ENCODE peak calls at places on chromosomes 1 and 21, in five cellular contexts. E, C, V, Z and D are unnamed samples.

GRCh38 chr21:37710555-37711293 is 205.5 kb downstream of the KCNJ6 start:
- DNase-seq in E (no peak), C (no peak), V (no peak), Z (no peak), D (no peak)

GRCh38 chr1:16128338-16128741 is 27.5 kb downstream of the EPHA2 start:
- DNase-seq in E (no peak), C (no peak), V (no peak), Z (no peak), D (no peak)

GRCh38 chr1:33111965-33112364 is 31.0 kb downstream of the AZIN2 start:
- DNase-seq in E (peak), C (peak), V (no peak), Z (no peak), D (no peak)

GRCh38 chr1:59142663-59143487 is 154.0 kb upstream of the FGGY start:
- DNase-seq in E (peak), C (peak), V (peak), Z (no peak), D (no peak)

GRCh38 chr1:64933296-64934070 is 32.9 kb downstream of the JAK1 start:
- DNase-seq in E (peak), C (peak), V (no peak), Z (no peak), D (no peak)

GRCh38 chr21:43193651-43194302 is 25.0 kb downstream of the CRYAA start:
- DNase-seq in E (peak), C (peak), V (no peak), Z (no peak), D (no peak)

GRCh38 chr21:27422435-27422834 is 455.5 kb upstream of the ADAMTS5 start:
- DNase-seq in E (peak), C (peak), V (no peak), Z (no peak), D (no peak)

GRCh38 chr1:225655509-225656258 is 2.8 kb upstream of the ENAH start:
- DNase-seq in E (peak), C (peak), V (peak), Z (no peak), D (no peak)

GRCh38 chr1:44826375-44827196 is 16.5 kb downstream of the PTCH2 start:
- DNase-seq in E (no peak), C (no peak), V (no peak), Z (peak), D (no peak)

GRCh38 chr1:59113876-59114457 is 182.9 kb upstream of the FGGY start:
- DNase-seq in E (no peak), C (peak), V (no peak), Z (no peak), D (no peak)

GRCh38 chr1:93620169-93620840 is 61.3 kb downstream of the BCAR3 start:
- DNase-seq in E (peak), C (peak), V (no peak), Z (no peak), D (peak)

GRCh38 chr1:173476197-173476663 is 905 bp upstream of the PRDX6 start:
- DNase-seq in E (no peak), C (no peak), V (no peak), Z (no peak), D (no peak)

GRCh38 chr1:27026621-27027574 is 14.2 kb upstream of the TENT5B start:
- DNase-seq in E (peak), C (peak), V (peak), Z (peak), D (peak)

DNA sequence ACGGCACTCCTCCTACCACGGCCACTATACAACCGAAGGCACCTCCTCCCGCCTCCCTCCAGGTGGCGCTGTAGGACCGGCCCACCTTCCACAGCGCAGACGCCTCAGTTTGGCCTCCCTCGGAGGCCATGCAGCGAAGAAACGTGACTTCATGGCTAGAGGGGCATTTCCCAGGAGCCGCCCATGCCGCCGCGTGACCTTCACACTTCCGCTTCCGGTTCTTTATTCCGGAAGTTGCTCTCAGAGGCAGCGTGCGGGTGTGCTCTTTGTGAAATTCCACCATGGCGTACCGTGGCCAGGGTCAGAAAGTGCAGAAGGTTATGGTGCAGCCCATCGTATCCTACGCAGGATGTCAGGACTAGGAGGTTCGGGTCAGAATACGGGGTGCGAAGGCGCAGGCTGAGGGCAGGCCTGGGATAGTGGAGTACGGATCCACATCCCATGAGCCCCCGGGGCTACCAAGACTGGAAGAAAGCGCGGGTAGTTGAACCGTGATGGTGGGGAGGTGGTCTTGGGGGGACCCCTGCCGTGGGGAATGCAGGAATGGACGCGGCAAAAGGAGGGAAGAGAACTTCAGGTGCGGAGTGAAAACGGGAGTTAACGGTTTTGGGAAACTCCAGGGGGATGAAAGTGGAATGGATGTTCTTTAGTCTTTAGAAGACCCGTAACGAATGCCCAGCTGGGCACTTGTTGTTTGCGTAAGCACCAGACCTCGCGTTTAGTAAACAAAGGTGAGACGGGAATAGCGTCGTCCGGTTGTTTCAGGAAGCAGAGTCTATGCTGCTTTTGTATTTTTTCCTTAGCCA is at the start of gene SNRPE:
- DNase-seq in E (peak), C (peak), V (peak), Z (peak), D (peak)
- TF ChIP-seq EZH2 in E (no peak), C (no peak), V (no peak), Z (no peak), D (no peak)

DNA sequence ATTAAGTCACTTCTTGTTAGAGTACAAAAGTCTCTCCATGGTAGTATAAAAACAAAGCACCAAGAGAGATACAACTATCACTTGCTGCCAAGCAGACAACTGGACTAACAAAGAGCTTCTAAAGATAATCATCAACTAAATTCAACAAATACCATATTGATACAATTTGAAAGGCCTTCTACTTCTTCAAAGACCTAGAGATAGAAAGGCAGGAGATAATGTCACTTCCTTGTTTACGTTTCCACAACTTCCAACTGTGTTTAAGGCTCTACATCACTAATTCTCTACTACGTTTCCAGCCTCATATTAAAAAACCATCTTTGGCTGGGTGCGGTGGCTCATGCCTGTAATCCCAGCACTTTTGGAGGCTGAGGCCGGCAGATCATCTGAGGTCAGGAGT is 104.5 kb downstream of the ASH1L start:
- DNase-seq in E (no peak), C (no peak), V (no peak), Z (no peak), D (no peak)
- TF ChIP-seq EZH2 in E (no peak), C (no peak), V (no peak), Z (no peak), D (no peak)

GRCh38 chr1:41242645-41243171 is 602 bp upstream of the SCMH1 start:
- DNase-seq in E (no peak), C (no peak), V (peak), Z (no peak), D (no peak)

GRCh38 chr1:41245659-41246058 is 3.6 kb upstream of the SCMH1 start:
- DNase-seq in E (no peak), C (peak), V (no peak), Z (no peak), D (no peak)

GRCh38 chr1:41241748-41242644 is at the start of gene SCMH1:
- DNase-seq in E (peak), C (peak), V (peak), Z (peak), D (no peak)

GRCh38 chr1:41240806-41241747 is 1.0 kb downstream of the SCMH1 start:
- DNase-seq in E (peak), C (peak), V (peak), Z (no peak), D (no peak)

GRCh38 chr1:41246568-41246967 is 4.5 kb upstream of the SCMH1 start:
- DNase-seq in E (no peak), C (no peak), V (no peak), Z (no peak), D (no peak)
- TF ChIP-seq EZH2 in E (no peak), C (no peak), V (no peak), Z (no peak), D (no peak)

GRCh38 chr1:28887835-28888682 is 26.3 kb upstream of the EPB41 start:
- DNase-seq in E (no peak), C (peak), V (peak), Z (peak), D (no peak)
- TF ChIP-seq EZH2 in E (no peak), C (no peak), V (no peak), Z (no peak), D (no peak)

GRCh38 chr1:245155186-245156040 is 628 bp downstream of the KIF26B start:
- DNase-seq in E (peak), C (peak), V (peak), Z (peak), D (no peak)
- TF ChIP-seq EZH2 in E (no peak), C (peak), V (peak), Z (peak), D (no peak)

GRCh38 chr1:205455581-205456382 is at the start of gene BLACAT1:
- DNase-seq in E (no peak), C (no peak), V (peak), Z (no peak), D (no peak)
- TF ChIP-seq EZH2 in E (peak), C (peak), V (no peak), Z (no peak), D (no peak)

DNA sequence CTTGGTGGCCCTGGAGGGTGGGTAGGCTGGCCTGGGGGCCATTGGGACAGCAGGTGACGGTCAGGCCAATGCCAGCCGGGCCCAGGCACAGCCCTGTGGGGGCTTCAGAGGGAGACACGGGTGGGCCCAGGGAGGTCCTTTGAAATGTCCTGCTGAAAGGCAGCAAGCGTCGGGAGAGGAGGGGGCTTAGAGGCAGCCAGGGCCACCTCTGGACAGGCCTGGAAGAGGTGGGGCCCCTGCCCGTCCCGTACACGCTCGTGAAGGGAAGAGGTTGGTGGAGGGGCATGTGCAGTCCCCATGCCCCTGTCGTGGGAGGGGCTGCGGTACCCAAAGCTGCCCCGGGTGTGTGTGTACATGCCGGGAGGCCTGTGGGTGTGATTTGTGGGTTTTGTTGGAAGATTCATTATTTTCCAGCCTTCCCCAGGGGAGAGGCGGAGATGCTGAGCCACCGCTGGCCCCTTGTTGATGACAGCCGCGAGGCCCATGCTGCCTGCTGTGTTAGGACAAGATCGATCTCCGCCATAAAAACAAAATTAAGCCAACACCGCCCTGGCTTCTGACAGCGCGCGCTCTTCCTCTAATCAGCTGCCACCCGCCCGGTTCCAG is 3.4 kb upstream of the PLCH2 start:
- DNase-seq in E (no peak), C (no peak), V (no peak), Z (no peak), D (no peak)
- TF ChIP-seq EZH2 in E (no peak), C (no peak), V (no peak), Z (no peak), D (no peak)

DNA sequence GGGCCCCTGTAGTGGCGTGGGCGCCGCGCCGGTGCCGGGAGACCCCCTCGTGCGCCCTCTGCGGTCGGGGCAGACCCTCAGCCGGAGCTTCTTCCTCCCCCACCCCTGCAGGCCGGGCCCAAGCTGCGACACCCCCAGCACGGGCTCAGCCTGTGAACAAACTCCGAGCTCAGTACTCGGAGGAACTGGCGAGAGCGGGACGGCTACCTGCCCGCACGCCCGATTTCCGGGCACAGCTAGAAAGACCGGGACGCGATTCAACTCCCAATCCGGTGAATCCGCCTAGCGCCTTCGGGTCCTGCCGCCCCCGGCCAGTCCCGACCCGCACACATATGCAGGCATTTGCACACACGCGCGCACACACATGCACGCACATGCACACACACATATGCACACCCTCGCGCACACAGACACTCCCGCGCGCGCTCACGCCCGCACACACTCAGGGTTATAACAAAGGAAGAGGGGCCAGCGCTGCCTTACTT is 580 bp upstream of the BLACAT1 start:
- DNase-seq in E (no peak), C (no peak), V (peak), Z (no peak), D (no peak)
- TF ChIP-seq EZH2 in E (no peak), C (peak), V (no peak), Z (no peak), D (peak)

DNA sequence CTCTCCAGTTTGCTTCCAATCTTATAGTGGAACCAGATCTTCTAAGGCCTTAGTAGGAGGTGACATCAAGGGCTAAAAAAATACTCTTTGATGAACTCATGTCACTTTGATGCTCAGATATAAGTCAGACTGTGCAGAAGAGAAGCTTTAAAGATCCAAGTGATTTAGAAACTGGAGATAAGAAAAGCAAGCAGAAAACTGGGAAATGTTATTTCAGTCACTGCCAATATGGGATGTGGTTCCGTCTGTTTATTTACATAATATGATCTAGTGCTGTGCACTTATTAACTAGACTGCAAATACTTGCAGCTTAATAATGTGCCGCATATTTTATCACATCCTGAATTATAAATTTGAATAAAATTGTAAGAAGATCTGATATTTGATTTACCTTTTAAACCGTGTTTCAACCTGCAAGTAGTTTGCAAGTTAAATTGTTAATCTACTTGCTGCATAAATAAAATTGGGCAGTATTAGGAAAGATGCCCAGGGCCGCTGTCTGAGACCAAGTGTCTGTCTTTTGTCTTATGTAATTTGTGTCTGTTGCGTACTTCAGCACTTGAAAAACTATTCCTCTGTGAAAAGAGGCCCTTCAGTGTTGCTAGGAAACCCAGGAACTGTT is 29.6 kb downstream of the CXADR start:
- DNase-seq in E (no peak), C (peak), V (no peak), Z (no peak), D (no peak)
- TF ChIP-seq EZH2 in E (no peak), C (no peak), V (no peak), Z (no peak), D (no peak)

GRCh38 chr1:937521-937920 is 13.8 kb downstream of the SAMD11 start:
- DNase-seq in E (no peak), C (no peak), V (no peak), Z (no peak), D (no peak)

GRCh38 chr1:938088-938683 is 14.5 kb downstream of the SAMD11 start:
- DNase-seq in E (peak), C (peak), V (no peak), Z (peak), D (no peak)

GRCh38 chr1:936348-936747 is 12.6 kb downstream of the SAMD11 start:
- DNase-seq in E (no peak), C (no peak), V (no peak), Z (no peak), D (no peak)

GRCh38 chr1:935751-936231 is 12.1 kb downstream of the SAMD11 start:
- DNase-seq in E (peak), C (no peak), V (peak), Z (peak), D (no peak)

GRCh38 chr1:936865-937264 is 13.1 kb downstream of the SAMD11 start:
- DNase-seq in E (no peak), C (no peak), V (no peak), Z (no peak), D (no peak)
- TF ChIP-seq EZH2 in E (no peak), C (no peak), V (no peak), Z (no peak), D (no peak)